ENCODE peak calls at places on chromosomes 16 and 17, in ten cellular contexts. C is AG04450; F is suprapubic skin; X is CD4-positive, CD25-positive, alpha-beta regulatory T cell; A is small intestine; D is K562; Y is A549; B is CD8-positive, alpha-beta memory T cell; V is left ventricle myocardium inferior; R is endodermal cell. M is an unnamed sample.

GRCh38 chr16:52561910-52562741 is 15.2 kb upstream of the TOX3 start:
- DNase-seq in R (peak; percentile 50), D (no peak), V (no peak), X (no peak), A (peak; percentile 73), B (no peak), C (no peak), Y (no peak), F (no peak), M (no peak)

GRCh38 chr17:81961087-81961514 is at the start of gene NOTUM:
- DNase-seq in C (no peak), B (no peak), X (no peak), D (peak; percentile 72), A (no peak), F (no peak), R (peak; percentile 88), Y (peak; percentile 62), V (no peak), M (no peak)

GRCh38 chr16:50581830-50582229 is 33.6 kb downstream of the NKD1 start:
- DNase-seq in B (no peak), Y (no peak), D (no peak), R (no peak), A (no peak), C (no peak), F (no peak), V (no peak), X (no peak), M (no peak)

GRCh38 chr17:66467766-66468165 is 165.4 kb downstream of the PRKCA start:
- DNase-seq in V (no peak), F (no peak), C (no peak), R (no peak), Y (no peak), B (no peak), X (no peak), D (no peak), A (no peak), M (no peak)

GRCh38 chr17:30913955-30914354 is 7.8 kb upstream of the ADAP2 start:
- DNase-seq in A (no peak), Y (no peak), R (no peak), V (no peak), D (no peak), X (no peak), C (no peak), F (no peak), B (no peak), M (no peak)

GRCh38 chr17:46028969-46029565 is 30.0 kb downstream of the STH start:
- DNase-seq in A (no peak), R (no peak), Y (no peak), F (no peak), X (no peak), B (no peak), V (no peak), C (no peak), D (no peak), M (no peak)

GRCh38 chr17:67194134-67194533 is 50.9 kb downstream of the HELZ start:
- DNase-seq in D (no peak), F (no peak), V (no peak), Y (peak; percentile 17), R (no peak), C (peak; percentile 37), B (no peak), X (no peak), A (no peak), M (no peak)

GRCh38 chr16:17556276-17557052 is 85.7 kb upstream of the XYLT1 start:
- DNase-seq in Y (peak; percentile 13), C (no peak), X (no peak), F (no peak), D (peak; percentile 27), V (no peak), R (peak; percentile 57), B (no peak), A (peak; percentile 36), M (no peak)

GRCh38 chr16:50099957-50100648 is 34.3 kb downstream of the HEATR3 start:
- DNase-seq in A (no peak), D (no peak), C (no peak), B (no peak), Y (no peak), F (no peak), V (no peak), X (no peak), R (no peak), M (no peak)

DNA sequence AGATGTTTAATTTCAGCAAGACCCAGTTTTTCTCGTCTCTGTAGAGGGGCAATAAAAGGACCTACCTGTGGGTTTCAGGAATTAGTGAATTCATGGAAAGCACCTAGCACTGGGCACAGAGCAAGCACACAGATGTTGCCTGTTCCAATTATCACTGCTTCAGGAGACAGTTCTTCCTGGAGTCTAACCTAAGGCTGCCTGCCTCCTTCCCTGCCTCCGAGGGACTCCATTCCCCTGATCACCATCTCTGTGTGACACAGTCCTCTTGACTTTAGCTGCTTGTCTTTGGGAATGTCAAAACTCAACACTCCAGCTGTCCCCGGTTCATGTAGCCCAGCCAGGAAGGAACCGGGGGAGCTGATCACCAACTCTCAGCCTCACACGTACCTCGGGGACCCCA is 474.9 kb downstream of the SLC39A11 start:
- DNase-seq in D (no peak), F (no peak), A (no peak), X (no peak), V (no peak), C (no peak), Y (no peak), R (no peak), B (no peak), M (no peak)
- H3K27ac ChIP-seq in D (no peak overlapping the region), F (peak overlapping the region; percentile 39), A (peak overlapping the region; percentile 64), X (no peak overlapping the region), V (no peak overlapping the region), C (no peak overlapping the region), Y (peak overlapping the region; percentile 99), R (no peak overlapping the region), B (no peak overlapping the region), M (no peak overlapping the region)

GRCh38 chr17:76388966-76389888 is 4.8 kb downstream of the SPHK1 start:
- DNase-seq in B (no peak), A (no peak), Y (no peak), F (no peak), V (no peak), R (peak; percentile 76), X (no peak), C (no peak), D (no peak), M (no peak)
- H3K27ac ChIP-seq in B (no peak overlapping the region), A (no peak overlapping the region), Y (no peak overlapping the region), F (no peak overlapping the region), V (no peak overlapping the region), R (no peak overlapping the region), X (no peak overlapping the region), C (no peak overlapping the region), D (no peak overlapping the region), M (no peak overlapping the region)

GRCh38 chr17:2057130-2057713 is 2.3 kb downstream of the HIC1 start:
- DNase-seq in R (peak; percentile 80), A (no peak), X (no peak), Y (no peak), C (no peak), V (no peak), D (no peak), B (no peak), F (peak; percentile 62), M (no peak)

GRCh38 chr17:2059125-2059836 is 4.4 kb downstream of the HIC1 start:
- DNase-seq in R (no peak), Y (no peak), X (no peak), V (no peak), C (no peak), D (no peak), B (no peak), A (no peak), F (no peak), M (no peak)

GRCh38 chr17:2058521-2059124 is 3.7 kb downstream of the HIC1 start:
- DNase-seq in A (peak; percentile 76), C (no peak), Y (peak; percentile 79), V (peak; percentile 85), R (peak; percentile 96), X (peak; percentile 43), F (no peak), B (peak; percentile 51), D (no peak), M (no peak)

GRCh38 chr17:2056221-2057129 is 1.6 kb downstream of the HIC1 start:
- DNase-seq in R (peak; percentile 88), F (peak; percentile 64), V (no peak), C (no peak), D (no peak), X (no peak), B (peak; percentile 59), Y (no peak), A (no peak), M (no peak)

DNA sequence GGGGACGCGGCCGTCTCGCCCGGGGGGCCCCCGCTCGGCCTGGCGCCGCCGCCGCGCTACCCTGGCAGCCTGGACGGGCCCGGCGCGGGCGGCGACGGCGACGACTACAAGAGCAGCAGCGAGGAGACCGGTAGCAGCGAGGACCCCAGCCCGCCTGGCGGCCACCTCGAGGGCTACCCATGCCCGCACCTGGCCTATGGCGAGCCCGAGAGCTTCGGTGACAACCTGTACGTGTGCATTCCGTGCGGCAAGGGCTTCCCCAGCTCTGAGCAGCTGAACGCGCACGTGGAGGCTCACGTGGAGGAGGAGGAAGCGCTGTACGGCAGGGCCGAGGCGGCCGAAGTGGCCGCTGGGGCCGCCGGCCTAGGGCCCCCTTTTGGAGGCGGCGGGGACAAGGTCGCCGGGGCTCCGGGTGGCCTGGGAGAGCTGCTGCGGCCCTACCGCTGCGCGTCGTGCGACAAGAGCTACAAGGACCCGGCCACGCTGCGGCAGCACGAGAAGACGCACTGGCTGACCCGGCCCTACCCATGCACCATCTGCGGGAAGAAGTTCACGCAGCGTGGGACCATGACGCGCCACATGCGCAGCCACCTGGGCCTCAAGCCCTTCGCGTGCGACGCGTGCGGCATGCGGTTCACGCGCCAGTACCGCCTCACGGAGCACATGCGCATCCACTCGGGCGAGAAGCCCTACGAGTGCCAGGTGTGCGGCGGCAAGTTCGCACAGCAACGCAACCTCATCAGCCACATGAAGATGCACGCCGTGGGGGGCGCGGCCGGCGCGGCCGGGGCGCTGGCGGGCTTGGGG is 3.0 kb downstream of the HIC1 start:
- DNase-seq in A (no peak), R (peak; percentile 82), Y (no peak), F (peak; percentile 67), D (no peak), B (peak; percentile 51), C (no peak), V (no peak), X (no peak), M (no peak)
- H3K27ac ChIP-seq in A (peak overlapping the region; percentile 89), R (no peak overlapping the region), Y (no peak overlapping the region), F (peak overlapping the region; percentile 59), D (no peak overlapping the region), B (no peak overlapping the region), C (peak overlapping the region; percentile 57), V (peak overlapping the region; percentile 96), X (no peak overlapping the region), M (no peak overlapping the region)

DNA sequence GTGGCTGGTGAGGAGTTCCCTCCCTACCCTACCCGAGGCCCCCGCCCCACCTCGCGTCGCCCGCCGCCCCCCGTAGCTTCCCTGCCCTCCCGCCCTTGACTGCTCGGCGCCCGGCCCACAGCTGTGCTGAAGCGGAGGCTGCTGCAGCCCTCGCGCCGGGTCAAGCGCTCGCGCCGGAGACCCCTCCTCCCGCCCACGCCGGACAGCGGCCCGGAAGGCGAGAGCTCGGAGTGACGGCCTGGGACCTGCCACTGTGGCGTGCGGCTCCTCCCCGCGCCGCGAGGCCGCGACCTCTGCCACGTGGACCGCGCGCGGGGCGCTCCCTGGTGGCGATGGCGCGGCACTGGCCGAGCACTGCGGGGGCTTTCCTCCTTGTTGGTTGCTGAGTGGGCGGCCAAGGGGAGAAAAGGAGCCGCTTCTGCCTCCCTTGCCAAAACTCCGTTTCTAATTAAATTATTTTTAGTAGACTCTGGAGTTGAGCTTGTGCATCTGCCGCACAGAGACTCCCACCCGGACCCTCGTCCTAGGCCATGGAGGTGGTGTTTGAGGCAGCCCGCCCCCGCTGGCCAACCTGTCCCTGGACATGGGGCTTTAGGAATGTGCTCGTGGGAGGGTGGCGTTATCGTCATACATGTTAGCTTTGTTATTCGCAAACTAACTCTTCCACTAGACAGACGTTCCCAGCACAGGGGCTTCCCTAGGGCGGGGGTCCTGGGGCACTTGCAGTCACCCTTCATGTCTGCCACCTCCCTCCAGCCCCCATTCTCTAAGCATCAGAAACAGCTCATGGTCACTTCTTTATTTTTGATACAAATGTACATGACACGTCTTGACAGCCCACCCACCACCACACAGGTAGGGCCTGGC is 4.4 kb downstream of the TP53I13 start:
- DNase-seq in Y (no peak), F (peak; percentile 70), V (peak; percentile 73), D (peak; percentile 72), R (peak; percentile 90), B (peak; percentile 55), A (no peak), C (no peak), X (no peak), M (peak; percentile 52)
- H3K27ac ChIP-seq in Y (no peak overlapping the region), F (no peak overlapping the region), V (peak overlapping the region; percentile 76), D (no peak overlapping the region), R (no peak overlapping the region), B (no peak overlapping the region), A (no peak overlapping the region), C (peak overlapping the region; percentile 57), X (no peak overlapping the region), M (peak overlapping the region; percentile 42)

M was measured in substantia nigra.